ENCODE peak calls at places on chromosomes 2 and 18, in nine cellular contexts. V is colonic mucosa, P is HFF-Myc, B is cardiac muscle cell, O is A549, K is GM20000, G is psoas muscle, S is H9, Y is neural crest cell. N is an unnamed sample.
A peak's percentile ranks its signal among the peaks of the same experiment; 100 is the strongest.

GRCh38 chr2:61758991-61759390 is 94.9 kb downstream of the FAM161A start:
- DNase-seq in K (no peak), P (peak; percentile 65), G (no peak), V (no peak), O (no peak), Y (no peak), B (no peak), S (no peak), N (no peak)

GRCh38 chr2:233968556-233968955 is 51.4 kb downstream of the TRPM8 start:
- DNase-seq in V (no peak), O (no peak), G (no peak), B (no peak), K (no peak), P (no peak), Y (no peak), S (no peak), N (no peak)

GRCh38 chr2:152421521-152422367 is 86.8 kb downstream of the FMNL2 start:
- DNase-seq in O (peak; percentile 72), K (no peak), S (no peak), V (peak; percentile 72), B (no peak), P (peak; percentile 94), Y (no peak), G (no peak), N (no peak)

GRCh38 chr2:109230980-109231420 is 102.0 kb downstream of the SH3RF3 start:
- DNase-seq in O (no peak), K (no peak), Y (no peak), P (no peak), S (no peak), V (no peak), G (peak; percentile 62), B (no peak), N (no peak)

GRCh38 chr2:56540467-56540866 is 356.7 kb downstream of the CCDC85A start:
- DNase-seq in B (no peak), O (no peak), G (no peak), P (no peak), S (no peak), V (no peak), Y (no peak), K (no peak), N (no peak)

GRCh38 chr2:107936427-107937359 is 49.6 kb upstream of the SLC5A7 start:
- DNase-seq in O (no peak), K (no peak), Y (peak; percentile 41), G (no peak), P (no peak), S (no peak), B (peak; percentile 35), V (no peak), N (no peak)

GRCh38 chr2:98463988-98464771 is 19.5 kb downstream of the INPP4A start:
- DNase-seq in S (no peak), K (no peak), O (no peak), B (no peak), Y (no peak), G (no peak), V (no peak), P (no peak), N (no peak)

GRCh38 chr2:88694015-88694414 is 2.5 kb downstream of the RPIA start:
- DNase-seq in P (no peak), O (no peak), B (no peak), S (no peak), G (peak; percentile 62), K (no peak), Y (no peak), V (no peak), N (no peak)

GRCh38 chr2:149160701-149161217 is 122.3 kb downstream of the LYPD6B start:
- DNase-seq in B (peak; percentile 29), S (no peak), Y (no peak), P (no peak), O (no peak), K (peak; percentile 71), V (no peak), G (no peak), N (peak; percentile 59)

GRCh38 chr2:83478037-83478436 is 981.0 kb downstream of the SUCLG1 start:
- DNase-seq in B (no peak), V (no peak), O (no peak), P (no peak), Y (no peak), K (no peak), S (no peak), G (no peak), N (no peak)

GRCh38 chr18:3593381-3593903 is 143.5 kb downstream of the TGIF1 start:
- DNase-seq in O (no peak), B (no peak), Y (peak; percentile 40), G (no peak), K (no peak), P (no peak), V (no peak), S (no peak), N (no peak)

GRCh38 chr18:904135-905090 is at the start of gene ADCYAP1:
- DNase-seq in O (no peak), P (no peak), Y (no peak), V (no peak), K (no peak), G (no peak), B (no peak), S (peak; percentile 72), N (peak; percentile 32)

GRCh38 chr2:125745514-125745913 is 910.4 kb upstream of the GYPC start:
- DNase-seq in P (no peak), G (no peak), O (no peak), Y (peak; percentile 41), S (peak; percentile 79), K (no peak), B (peak; percentile 89), V (peak; percentile 45), N (no peak)

GRCh38 chr2:240458900-240459391 is 23.5 kb downstream of the GPC1 start:
- DNase-seq in B (no peak), K (no peak), V (no peak), G (peak; percentile 14), S (no peak), P (no peak), Y (no peak), O (no peak), N (no peak)

GRCh38 chr18:7568426-7568825 is 1.3 kb downstream of the PTPRM start:
- DNase-seq in Y (peak; percentile 66), S (peak; percentile 68), P (no peak), O (no peak), K (no peak), G (peak; percentile 45), B (peak; percentile 84), V (peak; percentile 33), N (no peak)

GRCh38 chr2:204219196-204219595 is 282.6 kb downstream of the ICOS start:
- DNase-seq in S (no peak), B (no peak), Y (no peak), V (no peak), O (no peak), G (no peak), P (no peak), K (no peak), N (no peak)

GRCh38 chr2:82023710-82024109 is 1719.2 kb upstream of the LRRTM1 start:
- DNase-seq in K (no peak), V (no peak), P (no peak), G (no peak), O (no peak), B (peak; percentile 26), S (peak; percentile 36), Y (no peak), N (no peak)

GRCh38 chr2:221517362-221518121 is 54.6 kb downstream of the EPHA4 start:
- DNase-seq in B (no peak), V (peak; percentile 67), K (peak; percentile 38), O (no peak), Y (no peak), S (no peak), G (peak; percentile 37), P (peak; percentile 19), N (peak; percentile 34)

GRCh38 chr2:186972281-186972970 is 123.5 kb upstream of the ZSWIM2 start:
- DNase-seq in P (no peak), S (no peak), B (no peak), K (no peak), G (no peak), O (no peak), Y (no peak), V (no peak), N (no peak)

GRCh38 chr18:36412778-36413177 is 115.3 kb downstream of the FHOD3 start:
- DNase-seq in G (no peak), K (peak; percentile 10), V (no peak), O (peak; percentile 4), Y (no peak), S (peak; percentile 58), P (no peak), B (peak; percentile 38), N (no peak)

GRCh38 chr2:46171996-46172546 is 125.1 kb upstream of the EPAS1 start:
- DNase-seq in B (no peak), O (no peak), K (no peak), Y (no peak), G (no peak), V (no peak), S (no peak), P (no peak), N (no peak)

GRCh38 chr2:174568425-174568824 is 29.2 kb downstream of the WIPF1 start:
- DNase-seq in V (no peak), G (no peak), O (no peak), S (no peak), P (no peak), B (no peak), Y (no peak), K (no peak), N (no peak)

GRCh38 chr2:88932677-88933076 is 241.2 kb downstream of the RPIA start:
- DNase-seq in S (no peak), G (no peak), Y (no peak), B (no peak), P (no peak), O (no peak), K (no peak), V (no peak), N (no peak)

GRCh38 chr2:86333378-86333777 is 4.0 kb downstream of the REEP1 start:
- DNase-seq in Y (no peak), B (no peak), V (no peak), K (no peak), G (no peak), O (no peak), P (no peak), S (no peak), N (no peak)
- TF ChIP-seq CTCF in Y (no peak), B (no peak), V (no peak), K (no peak), G (no peak), O (no peak), P (no peak), S (no peak), N (no peak)

GRCh38 chr2:170530284-170530745 is 184.8 kb upstream of the SP5 start:
- DNase-seq in Y (no peak), K (no peak), V (peak; percentile 88), S (peak; percentile 62), P (no peak), G (peak; percentile 68), B (peak; percentile 57), O (peak; percentile 8), N (no peak)
- TF ChIP-seq CTCF in Y (no peak), K (no peak), V (no peak), S (no peak), P (no peak), G (no peak), B (peak; percentile 8), O (no peak), N (no peak)

GRCh38 chr2:177212106-177212894 is at the start of gene HNRNPA3:
- DNase-seq in Y (peak; percentile 100), V (peak; percentile 100), K (peak; percentile 99), G (peak; percentile 99), O (peak; percentile 94), B (peak; percentile 98), S (peak; percentile 99), P (peak; percentile 94), N (peak; percentile 99)
- TF ChIP-seq CTCF in Y (no peak), V (no peak), K (no peak), G (no peak), O (peak; percentile 19), B (peak; percentile 28), S (peak; percentile 23), P (peak; percentile 11), N (peak; percentile 9)

GRCh38 chr2:217030081-217030480 is 170.2 kb upstream of the TNP1 start:
- DNase-seq in V (no peak), Y (no peak), B (no peak), G (no peak), K (no peak), S (no peak), O (no peak), P (no peak), N (no peak)
- TF ChIP-seq CTCF in V (no peak), Y (no peak), B (no peak), G (no peak), K (no peak), S (no peak), O (no peak), P (no peak), N (no peak)